ENCODE peak calls at places on chromosome 18, in ten cellular contexts. D is PC-9; R is trophoblast cell; E is AG04450; S is heart left ventricle; U is K562; C is HCT116; Y is CD4-positive, alpha-beta memory T cell; B is keratinocyte; L is upper lobe of right lung. I is an unnamed sample.

GRCh38 chr18:830315-830901 is 18.4 kb upstream of the YES1 start:
- DNase-seq in E (no peak), R (peak; percentile 27), U (peak; percentile 32), S (peak; percentile 35), D (no peak), L (no peak), C (no peak), B (no peak), Y (peak; percentile 71), I (no peak)

GRCh38 chr18:57727952-57728807 is 74.9 kb downstream of the ATP8B1 start:
- DNase-seq in C (no peak), B (no peak), Y (no peak), D (no peak), S (no peak), E (no peak), L (no peak), U (no peak), R (peak; percentile 11), I (no peak)

GRCh38 chr18:2402084-2402483 is 169.2 kb downstream of the METTL4 start:
- DNase-seq in B (no peak), U (no peak), C (no peak), L (no peak), S (no peak), D (no peak), R (peak; percentile 41), Y (no peak), E (peak; percentile 32), I (no peak)

GRCh38 chr18:54737986-54738385 is 90.3 kb upstream of the RAB27B start:
- DNase-seq in Y (no peak), U (no peak), D (peak; percentile 65), R (peak; percentile 55), E (peak; percentile 10), C (no peak), B (peak; percentile 17), L (no peak), S (no peak), I (no peak)

GRCh38 chr18:40583671-40584070 is 1371.4 kb upstream of the PIK3C3 start:
- DNase-seq in C (no peak), D (no peak), U (no peak), Y (no peak), L (no peak), E (no peak), S (peak; percentile 14), R (no peak), B (no peak), I (no peak)

GRCh38 chr18:58822944-58823343 is 41.7 kb upstream of the ZNF532 start:
- DNase-seq in D (no peak), E (no peak), R (peak; percentile 82), C (no peak), B (no peak), U (no peak), S (no peak), L (no peak), Y (no peak), I (no peak)

GRCh38 chr18:39806519-39806918 is 2148.5 kb upstream of the PIK3C3 start:
- DNase-seq in E (no peak), U (no peak), L (no peak), Y (no peak), S (no peak), D (no peak), R (no peak), B (no peak), C (no peak), I (no peak)

GRCh38 chr18:55034742-55035141 is 75.5 kb upstream of the CCDC68 start:
- DNase-seq in S (no peak), D (no peak), C (no peak), E (no peak), L (no peak), B (no peak), U (no peak), R (peak; percentile 79), Y (no peak), I (no peak)

GRCh38 chr18:7174359-7175107 is 56.4 kb upstream of the LRRC30 start:
- DNase-seq in R (no peak), U (no peak), B (no peak), Y (no peak), E (no peak), L (no peak), S (no peak), D (no peak), C (no peak), I (peak; percentile 67)

GRCh38 chr18:57447154-57447621 is 12.0 kb downstream of the ONECUT2 start:
- DNase-seq in U (no peak), E (no peak), Y (no peak), S (no peak), L (no peak), D (no peak), B (no peak), R (peak; percentile 48), C (no peak), I (no peak)

GRCh38 chr18:50855976-50856772 is 22.7 kb upstream of the ME2 start:
- DNase-seq in U (no peak), L (no peak), B (no peak), R (no peak), C (no peak), D (no peak), Y (no peak), E (no peak), S (no peak), I (no peak)

GRCh38 chr18:40911041-40911440 is 1044.0 kb upstream of the PIK3C3 start:
- DNase-seq in D (no peak), E (peak; percentile 15), C (no peak), Y (no peak), S (no peak), B (no peak), R (no peak), L (no peak), U (no peak), I (no peak)

DNA sequence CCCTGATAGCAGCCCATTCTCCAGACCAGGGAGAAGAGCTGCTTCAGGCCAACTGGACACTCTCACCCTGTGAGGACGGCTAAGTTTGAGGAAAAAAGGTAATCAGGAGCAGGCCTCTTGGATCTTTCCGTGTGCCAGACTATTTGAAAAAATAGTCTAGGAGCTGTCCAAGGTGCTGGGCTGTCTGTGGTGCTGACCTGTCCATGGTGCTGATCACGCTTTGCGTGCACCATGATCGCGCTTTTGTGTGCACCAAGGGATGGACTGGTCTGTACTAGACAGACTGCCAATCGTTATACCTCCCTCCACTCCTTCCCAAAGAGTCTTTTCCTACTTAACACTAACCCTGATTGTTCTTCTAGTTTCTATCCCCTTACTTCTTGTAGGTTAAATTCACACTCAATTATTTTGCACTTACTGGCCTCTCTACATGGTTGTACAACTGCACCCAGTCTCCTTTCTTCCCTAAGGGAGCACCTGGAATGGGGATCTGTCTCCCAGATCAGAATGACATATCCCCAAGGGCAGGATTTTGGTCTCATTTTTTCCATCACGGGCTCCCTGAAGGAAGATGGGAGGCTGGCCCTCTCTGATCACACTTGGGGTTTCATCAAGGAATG is 295.4 kb downstream of the CELF4 start:
- DNase-seq in E (peak; percentile 8), C (no peak), D (no peak), U (peak; percentile 67), B (no peak), S (peak; percentile 42), R (peak; percentile 82), L (no peak), Y (peak; percentile 6), I (peak; percentile 54)
- H3K27me3 ChIP-seq in E (peaks cover 13% of the 10 kb centered on the region), C (peaks cover 5% of the 10 kb centered on the region), D (no peaks in the 10 kb centered on the region), U (no peaks in the 10 kb centered on the region), B (peaks cover 27% of the 10 kb centered on the region), S (peaks cover 16% of the 10 kb centered on the region), R (no peaks in the 10 kb centered on the region), L (peaks cover 17% of the 10 kb centered on the region), Y (no peaks in the 10 kb centered on the region), I (no peaks in the 10 kb centered on the region)

DNA sequence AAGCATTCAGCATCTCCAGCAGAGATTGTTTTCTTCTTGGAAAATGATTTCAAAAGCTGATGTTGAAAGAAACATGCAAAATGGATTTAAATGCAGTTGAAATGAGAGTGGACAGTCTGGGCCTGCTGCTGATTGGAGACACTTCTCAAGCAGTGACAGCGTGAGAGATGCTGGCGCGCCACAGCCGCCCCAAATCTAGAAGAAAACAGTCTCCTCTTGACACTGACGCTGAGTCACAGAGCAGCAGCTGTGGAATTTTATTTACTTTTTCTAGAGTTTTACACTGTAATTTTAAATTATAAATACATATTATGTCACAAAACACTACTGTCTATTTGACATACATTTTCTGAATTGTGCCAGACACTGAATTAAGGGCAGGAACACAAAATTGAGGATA is 121.8 kb upstream of the TMEM200C start:
- DNase-seq in E (no peak), R (no peak), U (no peak), S (no peak), Y (no peak), B (no peak), L (no peak), C (no peak), D (no peak), I (no peak)
- H3K27me3 ChIP-seq in E (no peaks in the 10 kb centered on the region), R (no peaks in the 10 kb centered on the region), U (no peaks in the 10 kb centered on the region), S (no peaks in the 10 kb centered on the region), Y (no peaks in the 10 kb centered on the region), B (no peaks in the 10 kb centered on the region), L (no peaks in the 10 kb centered on the region), C (no peaks in the 10 kb centered on the region), D (peaks cover 53% of the 10 kb centered on the region), I (no peaks in the 10 kb centered on the region)

DNA sequence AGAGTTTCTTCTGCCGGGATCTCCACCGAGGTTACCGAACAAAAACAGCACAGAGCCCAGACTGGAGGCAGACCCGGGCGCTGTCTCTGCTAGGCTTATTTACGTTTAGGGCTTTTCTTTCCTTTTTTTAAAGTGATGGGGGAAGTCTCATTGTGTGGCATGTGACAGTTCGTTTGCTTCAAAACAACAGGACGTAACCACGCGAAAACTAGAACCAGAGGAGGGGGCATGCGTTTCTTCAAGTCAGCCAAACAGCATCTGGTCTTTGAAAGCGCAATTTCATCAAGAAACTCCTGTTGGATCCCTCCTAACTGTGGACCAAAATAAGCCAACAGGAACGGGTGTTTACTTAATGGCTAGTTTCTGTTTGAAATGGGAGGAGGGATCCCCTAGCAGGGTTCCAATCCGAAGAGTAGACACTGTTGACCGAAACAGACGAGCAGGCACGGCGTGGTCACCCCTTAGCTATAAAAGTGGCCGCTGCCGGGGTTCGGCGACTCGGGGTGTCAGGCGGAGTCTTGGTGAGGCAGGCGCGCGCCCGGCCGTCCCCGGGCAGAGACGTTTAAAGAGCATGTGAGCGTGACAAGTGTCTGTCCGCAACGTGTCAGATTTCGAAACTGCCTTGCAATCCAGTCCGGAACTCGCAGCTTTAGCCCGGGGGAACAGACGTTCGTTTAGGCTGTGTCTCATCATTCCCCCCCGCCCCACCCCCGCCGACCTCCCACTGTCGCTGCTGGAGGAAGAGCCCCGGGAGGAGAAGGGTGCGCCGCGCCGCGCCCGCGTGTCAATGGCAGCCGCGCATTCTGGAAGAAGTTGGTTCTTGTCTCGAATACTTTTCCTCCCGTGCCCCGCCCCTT is 899 bp upstream of the TGIF1 start:
- DNase-seq in Y (peak; percentile 92), U (peak; percentile 40), D (peak; percentile 89), C (peak; percentile 70), R (peak; percentile 99), B (no peak), E (no peak), L (peak; percentile 93), S (peak; percentile 90), I (peak; percentile 77)
- H3K27me3 ChIP-seq in Y (no peaks in the 10 kb centered on the region), U (no peaks in the 10 kb centered on the region), D (no peaks in the 10 kb centered on the region), C (no peaks in the 10 kb centered on the region), R (no peaks in the 10 kb centered on the region), B (no peaks in the 10 kb centered on the region), E (no peaks in the 10 kb centered on the region), L (no peaks in the 10 kb centered on the region), S (no peaks in the 10 kb centered on the region), I (no peaks in the 10 kb centered on the region)

DNA sequence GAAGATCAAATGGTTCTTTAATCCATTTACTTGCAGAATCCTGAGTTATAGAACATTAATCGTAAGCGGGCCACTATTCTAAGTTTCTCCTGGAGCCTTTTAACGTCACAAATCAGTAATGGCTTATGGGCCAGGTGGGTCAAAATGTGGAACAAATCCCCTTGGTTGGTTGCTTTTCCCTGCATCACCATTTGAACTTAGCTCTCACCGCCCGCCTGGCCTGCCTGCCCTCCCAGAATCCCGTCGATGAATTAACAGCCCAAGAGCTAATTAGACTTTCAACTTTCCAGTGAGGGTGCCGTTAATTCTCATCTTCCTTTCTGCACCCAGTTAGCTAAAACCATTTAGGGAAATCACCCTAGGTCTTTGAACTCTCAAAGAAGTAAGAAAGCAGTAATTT is 205.5 kb downstream of the RNF152 start:
- DNase-seq in S (no peak), R (no peak), C (no peak), B (no peak), L (no peak), D (no peak), Y (no peak), E (no peak), U (no peak), I (no peak)
- H3K27me3 ChIP-seq in S (no peaks in the 10 kb centered on the region), R (no peaks in the 10 kb centered on the region), C (no peaks in the 10 kb centered on the region), B (no peaks in the 10 kb centered on the region), L (no peaks in the 10 kb centered on the region), D (no peaks in the 10 kb centered on the region), Y (no peaks in the 10 kb centered on the region), E (no peaks in the 10 kb centered on the region), U (no peaks in the 10 kb centered on the region), I (no peaks in the 10 kb centered on the region)